ENCODE peak calls at places on chromosomes 12 and 14, in seven cellular contexts. U is nephron progenitor cell, J is caudate nucleus, H is HCT116, Q is HT1080, R is substantia nigra, L is OCI-M1. M is an unnamed sample.

GRCh38 chr14:52029881-52030280 is 39.0 kb downstream of the NID2 start:
- DNase-seq in U (no peak), J (no peak), H (no peak), Q (no peak), R (no peak), L (no peak), M (peak)

GRCh38 chr14:74347096-74347794 is 1.0 kb upstream of the VRTN start:
- DNase-seq in J (no peak), L (no peak), U (no peak), Q (no peak), R (no peak), H (no peak), M (no peak)

GRCh38 chr12:91327889-91328288 is 145.3 kb upstream of the DCN start:
- DNase-seq in H (no peak), L (no peak), J (no peak), Q (no peak), U (no peak), R (no peak), M (no peak)

GRCh38 chr14:92980866-92981265 is 57.9 kb downstream of the CHGA start:
- DNase-seq in J (no peak), Q (no peak), L (no peak), R (no peak), U (no peak), H (no peak), M (no peak)

GRCh38 chr12:3135522-3136461 is 58.6 kb downstream of the TSPAN9 start:
- DNase-seq in H (peak), U (peak), R (no peak), L (peak), J (no peak), Q (peak), M (peak)

GRCh38 chr12:45257185-45257585 is 41.3 kb downstream of the ANO6 start:
- DNase-seq in U (no peak), J (no peak), L (peak), R (no peak), Q (no peak), H (no peak), M (no peak)

GRCh38 chr12:52089491-52089890 is 10.0 kb downstream of the SMIM41 start:
- DNase-seq in L (no peak), H (no peak), R (no peak), Q (no peak), J (no peak), U (no peak), M (no peak)

GRCh38 chr12:90910958-90911357 is 44.0 kb downstream of the CCER1 start:
- DNase-seq in R (no peak), L (no peak), H (no peak), Q (no peak), U (no peak), J (no peak), M (no peak)

GRCh38 chr14:93115920-93116675 is at the start of gene ITPK1:
- DNase-seq in H (no peak), J (no peak), U (peak), Q (peak), R (peak), L (peak), M (peak)

GRCh38 chr14:27528328-27528727 is 930.5 kb upstream of the NOVA1 start:
- DNase-seq in L (peak), U (peak), H (no peak), J (no peak), R (no peak), Q (peak), M (peak)

GRCh38 chr12:3604750-3605638 is 114.0 kb downstream of the PRMT8 start:
- DNase-seq in U (no peak), Q (peak), J (no peak), R (no peak), L (peak), H (no peak), M (peak)

GRCh38 chr12:97142737-97143450 is 235.8 kb downstream of the NEDD1 start:
- DNase-seq in J (no peak), U (peak), L (no peak), Q (no peak), H (no peak), R (no peak), M (no peak)

GRCh38 chr12:22812531-22812930 is 187.6 kb downstream of the ETNK1 start:
- DNase-seq in R (no peak), J (no peak), U (no peak), H (peak), Q (peak), L (no peak), M (no peak)

GRCh38 chr14:93036652-93037341 is 78.9 kb downstream of the ITPK1 start:
- DNase-seq in R (peak), U (no peak), J (peak), H (no peak), L (no peak), Q (no peak), M (no peak)

GRCh38 chr14:31090872-31091764 is 64.9 kb upstream of the STRN3 start:
- DNase-seq in Q (peak), H (no peak), L (peak), R (no peak), U (no peak), J (no peak), M (peak)

GRCh38 chr12:43653917-43654316 is 101.9 kb upstream of the ADAMTS20 start:
- DNase-seq in H (no peak), U (no peak), J (no peak), L (no peak), R (no peak), Q (no peak), M (no peak)

GRCh38 chr12:9707864-9708808 is 24.8 kb downstream of the CLECL1 start:
- DNase-seq in Q (peak), R (peak), J (no peak), H (peak), U (peak), L (peak), M (peak)

GRCh38 chr12:109162551-109162950 is 46.2 kb downstream of the ACACB start:
- DNase-seq in H (no peak), U (no peak), L (no peak), Q (no peak), R (no peak), J (no peak), M (no peak)

GRCh38 chr12:713281-713875 is 39.0 kb upstream of the WNK1 start:
- DNase-seq in Q (no peak), L (no peak), R (no peak), U (no peak), H (no peak), J (no peak), M (no peak)